ENCODE peak calls at places on chromosome 22, in four cellular contexts. E, P, K and H are unnamed samples.
A peak's percentile ranks its signal among the peaks of the same experiment; 100 is the strongest.

GRCh38 chr22:37796079-37796478 is 11.7 kb upstream of the GCAT start:
- DNase-seq in E (no peak), P (no peak), K (no peak), H (no peak)

GRCh38 chr22:34992672-34993071 is 73.3 kb upstream of the ISX start:
- DNase-seq in E (no peak), P (peak; percentile 9), K (no peak), H (no peak)

GRCh38 chr22:25754527-25755202 is 12.7 kb downstream of the MYO18B start:
- DNase-seq in E (no peak), P (no peak), K (peak; percentile 48), H (peak; percentile 84)

GRCh38 chr22:23774922-23775436 is 2.3 kb downstream of the MMP11 start:
- DNase-seq in E (no peak), P (no peak), K (peak; percentile 27), H (no peak)

GRCh38 chr22:41966607-41967240 is 2.5 kb upstream of the SEPTIN3 start:
- DNase-seq in E (no peak), P (peak; percentile 68), K (peak; percentile 62), H (no peak)

GRCh38 chr22:46029574-46030200 is 52.7 kb upstream of the WNT7B start:
- DNase-seq in E (no peak), P (no peak), K (no peak), H (peak; percentile 8)

GRCh38 chr22:33996824-33997223 is 76.5 kb upstream of the LARGE1 start:
- DNase-seq in E (no peak), P (no peak), K (no peak), H (no peak)

GRCh38 chr22:27613099-27614089 is 188.2 kb downstream of the MN1 start:
- DNase-seq in E (no peak), P (no peak), K (no peak), H (no peak)

GRCh38 chr22:38423512-38424503 is 31.2 kb downstream of the KCNJ4 start:
- DNase-seq in E (peak; percentile 43), P (no peak), K (no peak), H (no peak)

GRCh38 chr22:27245056-27245455 is 556.5 kb downstream of the MN1 start:
- DNase-seq in E (no peak), P (no peak), K (no peak), H (no peak)

GRCh38 chr22:22155607-22156006 is 89.0 kb upstream of the VPREB1 start:
- DNase-seq in E (no peak), P (no peak), K (no peak), H (no peak)

GRCh38 chr22:26364066-26365015 is 64.7 kb upstream of the ASPHD2 start:
- DNase-seq in E (no peak), P (peak; percentile 87), K (peak; percentile 68), H (peak; percentile 26)

GRCh38 chr22:45238431-45239377 is 2.0 kb downstream of the KIAA0930 start:
- DNase-seq in E (no peak), P (no peak), K (no peak), H (no peak)

GRCh38 chr22:42473484-42474193 is 41.4 kb upstream of the NFAM1 start:
- DNase-seq in E (no peak), P (peak; percentile 44), K (peak; percentile 36), H (no peak)

GRCh38 chr22:26977741-26978140 is 320.4 kb downstream of the MIAT start:
- DNase-seq in E (no peak), P (peak; percentile 20), K (no peak), H (no peak)

GRCh38 chr22:46066691-46067090 is 83.6 kb upstream of the PPARA start:
- DNase-seq in E (peak; percentile 25), P (no peak), K (no peak), H (peak; percentile 11)

GRCh38 chr22:21650823-21651520 is 8.9 kb downstream of the SDF2L1 start:
- DNase-seq in E (no peak), P (no peak), K (no peak), H (no peak)

GRCh38 chr22:26894766-26895485 is 237.5 kb downstream of the MIAT start:
- DNase-seq in E (no peak), P (no peak), K (peak; percentile 84), H (no peak)

GRCh38 chr22:24129980-24130379 is 51.3 kb upstream of the SUSD2 start:
- DNase-seq in E (peak; percentile 21), P (no peak), K (no peak), H (peak; percentile 5)

GRCh38 chr22:46688949-46689348 is 49.1 kb downstream of the CERK start:
- DNase-seq in E (no peak), P (no peak), K (no peak), H (peak; percentile 68)

GRCh38 chr22:37547249-37547741 is 13.0 kb upstream of the CDC42EP1 start:
- DNase-seq in E (peak; percentile 19), P (no peak), K (no peak), H (no peak)

GRCh38 chr22:41821449-41822030 is 11.4 kb upstream of the SREBF2 start:
- DNase-seq in E (no peak), P (no peak), K (no peak), H (no peak)

GRCh38 chr22:47515384-47516125 is 753.1 kb downstream of the TBC1D22A start:
- DNase-seq in E (no peak), P (peak; percentile 64), K (no peak), H (no peak)

GRCh38 chr22:45671051-45671782 is 417 bp upstream of the ATXN10 start:
- DNase-seq in E (no peak), P (no peak), K (no peak), H (no peak)

GRCh38 chr22:41939981-41940852 is 6.7 kb downstream of the CENPM start:
- DNase-seq in E (no peak), P (peak; percentile 89), K (no peak), H (no peak)

GRCh38 chr22:22394589-22394988 is 114.0 kb downstream of the ZNF280B start:
- DNase-seq in E (no peak), P (peak; percentile 73), K (no peak), H (no peak)

GRCh38 chr22:10727393-10727792 is 4800.6 kb upstream of the OR11H1 start:
- DNase-seq in E (no peak), P (no peak), K (no peak), H (no peak)

GRCh38 chr22:37254206-37254866 is 10.3 kb upstream of the RAC2 start:
- DNase-seq in E (no peak), P (no peak), K (peak; percentile 60), H (no peak)

GRCh38 chr22:25085930-25086901 is 113.4 kb upstream of the CRYBB3 start:
- DNase-seq in E (no peak), P (peak; percentile 11), K (no peak), H (peak; percentile 55)

GRCh38 chr22:45968751-45969413 is 8.1 kb downstream of the WNT7B start:
- DNase-seq in E (no peak), P (no peak), K (peak; percentile 71), H (no peak)

DNA sequence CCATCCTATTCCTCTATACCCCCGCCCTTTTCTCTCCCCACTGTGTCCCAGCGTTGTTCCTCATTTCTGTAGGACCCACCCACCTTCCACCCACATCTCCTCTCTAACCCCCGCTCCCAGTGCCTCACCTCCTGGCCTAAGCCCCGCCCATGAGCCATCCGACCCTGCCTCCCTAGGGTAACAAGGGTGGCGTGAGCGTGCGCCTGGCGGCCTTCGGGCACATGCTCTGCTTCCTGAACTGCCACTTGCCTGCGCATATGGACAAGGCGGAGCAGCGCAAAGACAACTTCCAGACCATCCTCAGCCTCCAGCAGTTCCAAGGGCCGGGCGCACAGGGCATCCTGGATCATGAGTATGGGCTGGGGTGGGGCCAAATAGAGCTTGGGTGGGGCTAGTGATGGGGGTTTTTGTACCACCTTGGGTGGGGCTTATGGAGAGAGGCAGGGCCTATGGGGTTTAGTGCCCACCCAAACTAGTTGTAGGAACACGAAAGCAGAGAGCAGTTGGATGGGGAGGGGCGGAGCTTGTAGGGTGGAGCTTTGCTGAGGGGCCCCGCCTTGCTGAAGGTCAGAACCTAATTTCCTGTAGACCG is 4.5 kb downstream of the INPP5J start:
- DNase-seq in E (peak; percentile 46), P (no peak), K (no peak), H (no peak)
- H3K4me3 ChIP-seq in E (no peak overlapping the region), P (no peak overlapping the region), K (no peak overlapping the region), H (no peak overlapping the region)

GRCh38 chr22:40308999-40309578 is 37.2 kb upstream of the ADSL start:
- DNase-seq in E (no peak), P (no peak), K (no peak), H (no peak)

GRCh38 chr22:40313007-40313406 is 33.3 kb upstream of the ADSL start:
- DNase-seq in E (no peak), P (no peak), K (no peak), H (no peak)

GRCh38 chr22:40312050-40312449 is 34.2 kb upstream of the ADSL start:
- DNase-seq in E (no peak), P (no peak), K (no peak), H (no peak)

GRCh38 chr22:40310771-40311120 is 35.6 kb upstream of the ADSL start:
- DNase-seq in E (no peak), P (no peak), K (no peak), H (no peak)

GRCh38 chr22:40310081-40310770 is 36.1 kb upstream of the ADSL start:
- DNase-seq in E (no peak), P (no peak), K (peak; percentile 86), H (no peak)
- H3K4me3 ChIP-seq in E (no peak overlapping the region), P (no peak overlapping the region), K (no peak overlapping the region), H (no peak overlapping the region)

DNA sequence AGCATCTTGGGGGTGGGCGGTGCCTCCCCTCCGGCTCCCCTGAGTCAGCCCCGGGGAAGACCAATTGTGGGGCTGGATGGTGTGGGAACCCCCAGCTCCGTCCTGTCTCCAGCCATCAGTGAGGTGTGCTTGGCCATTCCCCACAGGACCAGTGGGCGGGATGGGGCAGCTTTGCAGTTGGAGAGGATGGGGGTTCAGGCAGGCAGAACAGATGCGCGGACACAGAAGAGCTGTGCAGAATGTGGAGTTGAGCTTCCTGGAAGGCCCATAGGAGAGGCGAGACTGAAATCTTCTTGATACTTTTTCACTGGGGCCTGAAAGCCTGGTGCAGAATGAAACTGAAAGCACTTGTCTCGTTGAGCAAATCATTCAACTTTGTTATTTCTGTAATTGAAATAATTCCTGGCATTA is 23.8 kb downstream of the PARVB start:
- DNase-seq in E (peak; percentile 37), P (peak; percentile 74), K (no peak), H (no peak)
- H3K4me3 ChIP-seq in E (no peak overlapping the region), P (peak overlapping the region; percentile 58), K (no peak overlapping the region), H (peak overlapping the region; percentile 26)

DNA sequence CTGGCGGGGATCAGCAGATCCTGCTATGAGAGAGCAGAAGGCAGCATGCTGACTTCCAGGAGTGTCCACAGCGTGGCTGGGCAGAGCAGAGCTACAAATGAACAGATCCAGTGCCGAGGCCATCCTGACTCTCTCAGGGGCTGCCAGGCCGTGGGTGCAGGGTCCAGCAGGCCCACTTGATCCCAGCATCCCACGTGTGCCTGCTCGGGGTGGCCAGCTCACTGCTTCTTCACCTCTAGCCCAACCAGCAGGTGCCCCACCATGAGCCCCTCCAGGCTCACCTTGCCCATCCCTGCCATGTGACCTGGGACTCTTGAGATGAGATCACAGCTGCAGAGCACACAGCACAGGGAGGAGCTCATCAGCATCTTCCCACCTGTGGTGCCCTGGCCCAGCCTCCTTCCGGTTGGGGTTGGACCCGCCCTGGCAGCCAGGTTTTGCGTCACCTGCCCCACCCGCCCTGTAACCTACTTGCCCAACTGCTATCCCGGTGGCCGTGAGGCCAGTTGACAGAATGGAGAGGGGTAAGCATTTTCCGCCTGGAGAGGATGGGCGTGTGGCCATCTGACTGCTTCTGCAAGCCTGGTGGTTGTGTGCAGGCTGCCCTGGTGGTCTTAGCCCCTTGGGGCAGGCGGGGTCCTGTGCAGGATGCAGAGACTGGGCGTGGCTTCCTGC is 11.0 kb downstream of the TANGO2 start:
- DNase-seq in E (no peak), P (no peak), K (no peak), H (no peak)
- H3K4me3 ChIP-seq in E (no peak overlapping the region), P (no peak overlapping the region), K (no peak overlapping the region), H (no peak overlapping the region)

GRCh38 chr22:17998913-17999312 is 25.4 kb downstream of the MICAL3 start:
- DNase-seq in E (no peak), P (no peak), K (no peak), H (no peak)
- H3K4me3 ChIP-seq in E (no peak overlapping the region), P (no peak overlapping the region), K (no peak overlapping the region), H (no peak overlapping the region)

GRCh38 chr22:29154364-29155048 is 51.2 kb upstream of the EMID1 start:
- DNase-seq in E (peak; percentile 96), P (peak; percentile 70), K (peak; percentile 18), H (peak; percentile 73)
- H3K4me3 ChIP-seq in E (no peak overlapping the region), P (peak overlapping the region; percentile 29), K (no peak overlapping the region), H (peak overlapping the region; percentile 48)